ENCODE peak calls at places on chromosomes 3 and 15, in six cellular contexts. F, J, S, X, K and Y are unnamed samples.

GRCh38 chr3:171351676-171352075 is 108.5 kb downstream of the TNIK start:
- DNase-seq in K (no peak), X (peak), J (no peak), S (peak), F (no peak), Y (peak)

GRCh38 chr15:32656091-32656860 is 14.8 kb downstream of the SCG5 start:
- DNase-seq in J (no peak), S (no peak), X (no peak), F (no peak), K (no peak), Y (no peak)

GRCh38 chr3:12948371-12948770 is 107.0 kb upstream of the RPL32 start:
- DNase-seq in J (no peak), F (no peak), S (no peak), X (no peak), K (no peak), Y (no peak)

GRCh38 chr3:67325231-67325630 is 327.1 kb downstream of the KBTBD8 start:
- DNase-seq in J (no peak), S (no peak), X (no peak), F (no peak), K (no peak), Y (no peak)

GRCh38 chr3:156687023-156687422 is 12.6 kb downstream of the TIPARP start:
- DNase-seq in F (no peak), J (no peak), K (no peak), S (no peak), X (no peak), Y (no peak)

GRCh38 chr15:101549647-101550046 is 60.1 kb upstream of the PCSK6 start:
- DNase-seq in J (no peak), X (no peak), S (no peak), F (no peak), K (no peak), Y (no peak)

GRCh38 chr3:55859305-55859704 is 372.2 kb upstream of the WNT5A start:
- DNase-seq in K (no peak), S (no peak), F (no peak), X (no peak), J (no peak), Y (no peak)

GRCh38 chr15:52040167-52040900 is 21.3 kb downstream of the MAPK6 start:
- DNase-seq in K (no peak), F (no peak), X (no peak), S (peak), J (no peak), Y (no peak)

GRCh38 chr3:156604642-156605144 is 49.8 kb upstream of the SSR3 start:
- DNase-seq in X (no peak), S (no peak), J (no peak), K (no peak), F (no peak), Y (no peak)

GRCh38 chr3:160941885-160942494 is 163.2 kb downstream of the B3GALNT1 start:
- DNase-seq in F (peak), K (no peak), S (peak), J (peak), X (no peak), Y (peak)

GRCh38 chr3:115615001-115615447 is 8.3 kb upstream of the GAP43 start:
- DNase-seq in J (no peak), S (no peak), X (no peak), F (no peak), K (no peak), Y (no peak)

GRCh38 chr15:22240403-22240802 is 160.1 kb downstream of the OR4M2 start:
- DNase-seq in K (no peak), J (no peak), X (no peak), S (no peak), F (no peak), Y (no peak)

GRCh38 chr3:157120071-157120892 is 39.7 kb downstream of the CCNL1 start:
- DNase-seq in S (no peak), J (no peak), X (no peak), K (no peak), F (no peak), Y (no peak)

GRCh38 chr3:190108789-190109188 is 11.9 kb downstream of the P3H2 start:
- DNase-seq in J (no peak), X (no peak), K (no peak), F (no peak), S (peak), Y (no peak)

GRCh38 chr3:50572801-50573371 is 3.6 kb downstream of the HEMK1 start:
- DNase-seq in F (no peak), S (no peak), K (no peak), X (no peak), J (peak), Y (no peak)

GRCh38 chr15:74235962-74236361 is at the start of gene CCDC33:
- DNase-seq in X (no peak), S (no peak), J (no peak), F (peak), K (peak), Y (no peak)

GRCh38 chr3:147384210-147385058 is 21.9 kb downstream of the ZIC4 start:
- DNase-seq in X (no peak), K (no peak), J (no peak), S (no peak), F (no peak), Y (no peak)

GRCh38 chr15:71082803-71083202 is 32.5 kb upstream of the THSD4 start:
- DNase-seq in S (no peak), J (no peak), X (no peak), K (no peak), F (no peak), Y (no peak)

GRCh38 chr3:172181936-172182708 is 142.7 kb downstream of the FNDC3B start:
- DNase-seq in K (no peak), S (peak), J (no peak), X (no peak), F (no peak), Y (peak)

GRCh38 chr3:132351222-132351806 is 34.1 kb downstream of the ACP3 start:
- DNase-seq in S (no peak), F (no peak), K (no peak), X (no peak), J (no peak), Y (no peak)

GRCh38 chr15:41659855-41660234 is 360 bp upstream of the MGA start:
- DNase-seq in X (no peak), J (no peak), K (no peak), S (no peak), F (no peak), Y (no peak)

GRCh38 chr3:150589759-150590158 is 13.4 kb upstream of the SELENOT start:
- DNase-seq in J (no peak), K (no peak), X (no peak), S (no peak), F (no peak), Y (no peak)

GRCh38 chr3:30751610-30752299 is 142.7 kb downstream of the GADL1 start:
- DNase-seq in X (no peak), S (peak), F (peak), J (peak), K (no peak), Y (no peak)

GRCh38 chr3:193114431-193115340 is 126.3 kb upstream of the PLAAT1 start:
- DNase-seq in S (no peak), J (no peak), K (no peak), F (no peak), X (no peak), Y (no peak)